ENCODE peak calls at places on chromosomes 11 and 22, in seven cellular contexts. P is GM23248, R is retina, H is T-helper 2 cell, W is BJ, C is ELF-1, D is NCI-H1105 treated with DMSO at 0.1 percent for 48 hours. E is an unnamed sample.

GRCh38 chr11:91970604-91971003 is 254.0 kb upstream of the FAT3 start:
- DNase-seq in W (no peak), R (no peak), C (no peak), H (no peak), P (no peak), D (no peak), E (no peak)

GRCh38 chr11:125979521-125979920 is 33.7 kb downstream of the VSIG10L2 start:
- DNase-seq in C (no peak), P (no peak), R (no peak), H (no peak), D (no peak), W (no peak), E (no peak)

GRCh38 chr11:5258543-5259262 is 4.1 kb upstream of the HBG2 start:
- DNase-seq in W (no peak), P (no peak), D (no peak), R (no peak), H (no peak), C (peak), E (no peak)

GRCh38 chr22:23061471-23062280 is 8.6 kb upstream of the GNAZ start:
- DNase-seq in D (no peak), C (no peak), P (no peak), H (no peak), R (no peak), W (no peak), E (peak)

GRCh38 chr11:117823941-117824420 is 563 bp downstream of the FXYD2 start:
- DNase-seq in H (no peak), C (peak), D (no peak), R (peak), P (no peak), W (no peak), E (no peak)

GRCh38 chr11:95363710-95364109 is 132.7 kb upstream of the SESN3 start:
- DNase-seq in H (no peak), R (peak), W (no peak), D (peak), P (no peak), C (peak), E (no peak)

GRCh38 chr11:1826552-1827094 is 8.2 kb upstream of the SYT8 start:
- DNase-seq in C (no peak), W (no peak), H (no peak), P (peak), R (no peak), D (no peak), E (no peak)

GRCh38 chr11:123083623-123084029 is 21.7 kb upstream of the HSPA8 start:
- DNase-seq in D (peak), C (no peak), W (peak), H (peak), R (no peak), P (peak), E (peak)

GRCh38 chr11:125872138-125872491 is 15.4 kb upstream of the HYLS1 start:
- DNase-seq in P (no peak), C (no peak), D (no peak), W (no peak), R (no peak), H (no peak), E (no peak)

GRCh38 chr11:57174656-57175055 is 7.1 kb upstream of the LRRC55 start:
- DNase-seq in D (no peak), H (no peak), R (no peak), P (no peak), C (no peak), W (no peak), E (no peak)

GRCh38 chr11:114180301-114181055 is 115.7 kb upstream of the NNMT start:
- DNase-seq in D (peak), R (peak), H (peak), C (peak), P (peak), W (no peak), E (no peak)

GRCh38 chr11:113278481-113278880 is 35.9 kb upstream of the TTC12 start:
- DNase-seq in P (no peak), R (no peak), C (no peak), D (no peak), H (no peak), W (no peak), E (no peak)

GRCh38 chr11:58688779-58689503 is 42.8 kb downstream of the GLYAT start:
- DNase-seq in P (peak), R (no peak), D (no peak), W (no peak), H (no peak), C (no peak), E (no peak)

GRCh38 chr22:49323751-49324415 is 503.8 kb downstream of the BRD1 start:
- DNase-seq in D (no peak), W (no peak), H (no peak), R (no peak), P (no peak), C (no peak), E (no peak)

GRCh38 chr22:25837288-25837900 is 95.4 kb downstream of the MYO18B start:
- DNase-seq in W (no peak), P (no peak), C (no peak), R (no peak), D (no peak), H (no peak), E (no peak)

GRCh38 chr11:3914807-3915206 is 59.3 kb downstream of the STIM1 start:
- DNase-seq in R (no peak), W (no peak), P (peak), D (no peak), H (peak), C (no peak), E (no peak)

GRCh38 chr11:92978226-92979111 is 9.0 kb downstream of the MTNR1B start:
- DNase-seq in D (peak), W (no peak), R (no peak), P (peak), H (no peak), C (no peak), E (no peak)

GRCh38 chr11:70628881-70629844 is 230.8 kb downstream of the CTTN start:
- DNase-seq in H (no peak), W (no peak), C (no peak), P (no peak), R (no peak), D (no peak), E (peak)

GRCh38 chr11:130441726-130442125 is 6.7 kb upstream of the ADAMTS15 start:
- DNase-seq in D (no peak), R (no peak), H (no peak), W (no peak), P (peak), C (no peak), E (no peak)

GRCh38 chr11:112000703-112001102 is 24.5 kb upstream of the DLAT start:
- DNase-seq in W (no peak), H (peak), C (no peak), P (no peak), R (no peak), D (no peak), E (no peak)

GRCh38 chr22:37777122-37777687 is 30.5 kb upstream of the GCAT start:
- DNase-seq in H (no peak), C (peak), P (peak), R (no peak), D (peak), W (peak), E (no peak)

GRCh38 chr11:12540913-12541587 is 133.2 kb upstream of the TEAD1 start:
- DNase-seq in P (peak), C (peak), W (peak), H (no peak), D (no peak), R (no peak), E (no peak)

GRCh38 chr22:19477321-19478085 is 1.5 kb downstream of the UFD1 start:
- DNase-seq in H (peak), C (no peak), P (peak), R (no peak), W (no peak), D (no peak), E (no peak)

GRCh38 chr22:32255726-32256125 is 579 bp upstream of the SLC5A4 start:
- DNase-seq in C (no peak), P (no peak), W (no peak), D (no peak), H (no peak), R (no peak), E (no peak)

GRCh38 chr11:60970369-60970774 is 1.1 kb upstream of the CD6 start:
- DNase-seq in H (peak), D (no peak), C (peak), W (no peak), R (peak), P (peak), E (no peak)

GRCh38 chr11:6404341-6405038 is 14.2 kb downstream of the SMPD1 start:
- DNase-seq in P (peak), R (peak), W (no peak), H (peak), D (no peak), C (no peak), E (no peak)

GRCh38 chr11:57668467-57668890 is 565 bp downstream of the ZDHHC5 start:
- DNase-seq in H (peak), C (no peak), R (no peak), D (no peak), P (peak), W (no peak), E (no peak)

GRCh38 chr11:1473786-1474185 is 12.8 kb downstream of the MOB2 start:
- DNase-seq in W (no peak), C (no peak), H (no peak), R (no peak), D (no peak), P (no peak), E (no peak)

GRCh38 chr22:50105529-50106100 is 15.8 kb downstream of the MOV10L1 start:
- DNase-seq in W (no peak), C (no peak), H (peak), R (peak), P (no peak), D (no peak), E (no peak)

GRCh38 chr11:115869780-115870431 is 365.7 kb upstream of the CADM1 start:
- DNase-seq in D (no peak), H (peak), P (no peak), W (no peak), C (peak), R (peak), E (peak)

GRCh38 chr11:128036006-128036405 is 551.4 kb downstream of the ETS1 start:
- DNase-seq in P (no peak), D (no peak), H (peak), W (no peak), C (no peak), R (no peak), E (no peak)

GRCh38 chr11:33869511-33870422 is 22.1 kb downstream of the LMO2 start:
- DNase-seq in P (peak), R (peak), W (no peak), D (peak), H (peak), C (peak), E (peak)

GRCh38 chr11:116421529-116422185 is 351.1 kb downstream of the BUD13 start:
- DNase-seq in P (no peak), D (no peak), C (no peak), R (peak), W (no peak), H (peak), E (no peak)

E was measured in NCI-H2171.